ENCODE peak calls at places on chromosome 7, in ten cellular contexts. F is K562, O is sigmoid colon, H is spleen, B is HCT116, D is HepG2, V is prostate gland, Q is transverse colon, I is endothelial cell of umbilical vein, Y is upper lobe of left lung. L is an unnamed sample.

GRCh38 chr7:39465055-39465929 is 100.9 kb upstream of the YAE1 start:
- DNase-seq in F (peak), O (no peak), H (no peak), B (peak), D (peak), V (peak), Q (peak), I (peak), Y (peak), L (peak)

GRCh38 chr7:148434181-148434769 is 156.3 kb upstream of the C7orf33 start:
- DNase-seq in F (no peak), O (no peak), H (no peak), B (no peak), D (no peak), V (no peak), Q (no peak), I (no peak), Y (no peak), L (no peak)

GRCh38 chr7:129798616-129799349 is 154.0 kb downstream of the UBE2H start:
- DNase-seq in F (no peak), O (no peak), H (peak), B (no peak), D (no peak), V (no peak), Q (no peak), I (no peak), Y (no peak), L (no peak)

GRCh38 chr7:894927-895450 is 18.6 kb downstream of the GET4 start:
- DNase-seq in F (no peak), O (no peak), H (peak), B (no peak), D (no peak), V (no peak), Q (no peak), I (no peak), Y (no peak), L (no peak)

GRCh38 chr7:155412416-155413253 is 45.3 kb upstream of the EN2 start:
- DNase-seq in F (peak), O (no peak), H (peak), B (peak), D (peak), V (peak), Q (peak), I (peak), Y (peak), L (peak)

GRCh38 chr7:45923290-45923689 is 2.2 kb upstream of the IGFBP3 start:
- DNase-seq in F (peak), O (peak), H (peak), B (no peak), D (peak), V (peak), Q (peak), I (peak), Y (peak), L (no peak)

GRCh38 chr7:332020-332517 is 42.1 kb downstream of the FOXL3 start:
- DNase-seq in F (no peak), O (peak), H (peak), B (no peak), D (no peak), V (no peak), Q (no peak), I (no peak), Y (peak), L (no peak)

GRCh38 chr7:1523208-1523607 is 7.3 kb upstream of the MAFK start:
- DNase-seq in F (no peak), O (no peak), H (no peak), B (no peak), D (no peak), V (no peak), Q (peak), I (no peak), Y (no peak), L (no peak)

GRCh38 chr7:141704112-141704511 is 2.1 kb upstream of the DENND11 start:
- DNase-seq in F (no peak), O (no peak), H (no peak), B (no peak), D (no peak), V (no peak), Q (no peak), I (no peak), Y (no peak), L (no peak)

GRCh38 chr7:45720989-45721388 is 146.8 kb downstream of the ADCY1 start:
- DNase-seq in F (no peak), O (no peak), H (no peak), B (no peak), D (no peak), V (no peak), Q (no peak), I (no peak), Y (no peak), L (no peak)

GRCh38 chr7:124074007-124074406 is 41.1 kb upstream of the TMEM229A start:
- DNase-seq in F (no peak), O (no peak), H (no peak), B (no peak), D (no peak), V (no peak), Q (no peak), I (no peak), Y (no peak), L (no peak)

GRCh38 chr7:123571684-123572083 is 14.1 kb upstream of the NDUFA5 start:
- DNase-seq in F (no peak), O (no peak), H (no peak), B (no peak), D (no peak), V (no peak), Q (no peak), I (no peak), Y (no peak), L (no peak)

GRCh38 chr7:41993173-41993867 is 243.7 kb downstream of the GLI3 start:
- DNase-seq in F (no peak), O (no peak), H (no peak), B (no peak), D (no peak), V (no peak), Q (no peak), I (peak), Y (no peak), L (no peak)

GRCh38 chr7:84025332-84025927 is 169.2 kb downstream of the SEMA3A start:
- DNase-seq in F (no peak), O (peak), H (no peak), B (peak), D (peak), V (no peak), Q (no peak), I (peak), Y (no peak), L (no peak)

GRCh38 chr7:3673524-3673923 is 372.5 kb downstream of the SDK1 start:
- DNase-seq in F (peak), O (no peak), H (no peak), B (no peak), D (peak), V (peak), Q (peak), I (peak), Y (peak), L (no peak)

GRCh38 chr7:151876899-151877777 is at the start of gene PRKAG2:
- DNase-seq in F (peak), O (peak), H (peak), B (no peak), D (no peak), V (peak), Q (peak), I (peak), Y (peak), L (peak)

GRCh38 chr7:85730016-85730415 is 543.2 kb upstream of the SEMA3D start:
- DNase-seq in F (no peak), O (no peak), H (no peak), B (no peak), D (no peak), V (no peak), Q (peak), I (no peak), Y (no peak), L (no peak)

GRCh38 chr7:117269417-117269816 is 53.4 kb downstream of the WNT2 start:
- DNase-seq in F (no peak), O (no peak), H (no peak), B (peak), D (no peak), V (no peak), Q (no peak), I (peak), Y (no peak), L (no peak)

GRCh38 chr7:15765753-15766152 is 79.3 kb upstream of the MEOX2 start:
- DNase-seq in F (no peak), O (no peak), H (no peak), B (no peak), D (no peak), V (no peak), Q (no peak), I (peak), Y (no peak), L (no peak)

GRCh38 chr7:93036807-93037206 is 81.0 kb downstream of the SAMD9 start:
- DNase-seq in F (no peak), O (no peak), H (no peak), B (no peak), D (no peak), V (no peak), Q (no peak), I (no peak), Y (no peak), L (no peak)

GRCh38 chr7:105325225-105325904 is 63.4 kb downstream of the SRPK2 start:
- DNase-seq in F (no peak), O (no peak), H (no peak), B (no peak), D (no peak), V (no peak), Q (no peak), I (no peak), Y (no peak), L (no peak)

GRCh38 chr7:127588019-127588696 is at the start of gene ARF5:
- DNase-seq in F (peak), O (peak), H (peak), B (peak), D (peak), V (peak), Q (peak), I (peak), Y (peak), L (peak)
- TF ChIP-seq POLR2AphosphoS5 in F (peak), O (peak), H (peak), B (peak), D (peak), V (peak), Q (peak), I (peak), Y (peak), L (no peak)

DNA sequence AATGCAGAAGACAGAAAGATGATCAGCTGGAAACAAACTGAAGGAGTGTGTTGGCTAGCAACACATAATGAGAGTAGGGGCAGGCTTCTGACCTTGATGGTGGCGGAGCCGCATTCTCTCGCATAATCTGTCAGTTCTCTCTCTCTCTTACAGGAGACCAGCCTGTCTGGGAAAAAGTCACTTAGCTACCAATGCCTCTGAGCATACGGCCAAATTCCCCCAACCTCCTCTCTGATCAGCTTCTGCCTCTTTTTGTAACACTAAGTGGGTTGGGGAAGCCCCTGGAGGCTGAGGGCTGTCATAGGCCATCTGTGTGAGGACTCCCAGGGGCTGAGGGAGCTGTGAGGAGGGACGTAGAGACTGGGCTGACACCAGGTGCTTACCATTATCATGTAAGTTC is 104.6 kb downstream of the HIPK2 start:
- DNase-seq in F (no peak), O (no peak), H (no peak), B (no peak), D (no peak), V (no peak), Q (peak), I (no peak), Y (no peak), L (no peak)
- TF ChIP-seq POLR2A in F (no peak), O (no peak), H (no peak), B (no peak), D (no peak), V (no peak), Q (no peak), I (no peak), Y (no peak), L (peak)

GRCh38 chr7:134062460-134062859 is 64.7 kb upstream of the LRGUK start:
- DNase-seq in F (no peak), O (no peak), H (no peak), B (no peak), D (no peak), V (no peak), Q (no peak), I (no peak), Y (no peak), L (no peak)
- TF ChIP-seq POLR2AphosphoS5 in F (peak), O (no peak), H (no peak), B (no peak), D (no peak), V (no peak), Q (no peak), I (no peak), Y (no peak), L (no peak)

GRCh38 chr7:98178762-98179490 is 32.3 kb upstream of the BHLHA15 start:
- DNase-seq in F (no peak), O (no peak), H (no peak), B (no peak), D (no peak), V (no peak), Q (no peak), I (no peak), Y (no peak), L (no peak)
- TF ChIP-seq POLR2A in F (no peak), O (no peak), H (no peak), B (no peak), D (no peak), V (no peak), Q (no peak), I (no peak), Y (no peak), L (no peak)

DNA sequence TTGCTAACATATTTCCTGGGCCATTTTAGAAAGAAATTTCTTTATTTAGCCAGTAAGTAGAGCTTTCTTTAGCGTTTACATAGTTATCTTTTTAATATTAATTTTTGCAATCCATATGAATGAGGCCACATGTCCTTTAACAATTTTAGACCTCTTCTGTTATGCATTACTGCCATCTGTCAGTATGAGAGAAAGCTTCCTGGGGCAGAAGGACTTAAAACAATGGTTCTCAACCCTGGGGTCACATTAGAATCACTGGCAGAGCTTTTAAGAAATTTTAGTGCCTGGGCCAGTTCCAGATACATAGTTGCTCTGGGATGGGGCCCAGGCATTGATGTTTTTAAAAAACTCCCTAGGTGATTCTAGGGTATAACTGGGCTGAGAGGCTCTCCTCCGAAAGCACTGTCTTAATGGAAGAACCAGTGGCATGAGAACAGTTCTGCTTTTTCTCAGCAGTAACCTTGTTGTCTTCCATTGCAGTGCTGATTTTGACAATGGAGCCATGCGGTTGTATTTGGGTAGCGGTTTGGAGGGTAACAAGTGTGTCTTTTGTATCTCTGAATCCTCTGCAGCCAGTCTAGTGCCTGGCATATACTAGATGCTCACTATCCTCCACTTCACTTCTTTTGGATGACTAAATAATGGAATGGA is 226.9 kb downstream of the AUTS2 start:
- DNase-seq in F (no peak), O (no peak), H (no peak), B (no peak), D (no peak), V (no peak), Q (no peak), I (no peak), Y (no peak), L (no peak)
- TF ChIP-seq POLR2AphosphoS5 in F (no peak), O (no peak), H (no peak), B (no peak), D (no peak), V (no peak), Q (no peak), I (no peak), Y (no peak), L (no peak)

GRCh38 chr7:27096756-27097514 is 1.1 kb upstream of the HOXA1 start:
- DNase-seq in F (no peak), O (peak), H (peak), B (no peak), D (no peak), V (no peak), Q (peak), I (peak), Y (no peak), L (no peak)
- TF ChIP-seq POLR2A in F (no peak), O (peak), H (no peak), B (no peak), D (no peak), V (no peak), Q (no peak), I (peak), Y (peak), L (no peak)

DNA sequence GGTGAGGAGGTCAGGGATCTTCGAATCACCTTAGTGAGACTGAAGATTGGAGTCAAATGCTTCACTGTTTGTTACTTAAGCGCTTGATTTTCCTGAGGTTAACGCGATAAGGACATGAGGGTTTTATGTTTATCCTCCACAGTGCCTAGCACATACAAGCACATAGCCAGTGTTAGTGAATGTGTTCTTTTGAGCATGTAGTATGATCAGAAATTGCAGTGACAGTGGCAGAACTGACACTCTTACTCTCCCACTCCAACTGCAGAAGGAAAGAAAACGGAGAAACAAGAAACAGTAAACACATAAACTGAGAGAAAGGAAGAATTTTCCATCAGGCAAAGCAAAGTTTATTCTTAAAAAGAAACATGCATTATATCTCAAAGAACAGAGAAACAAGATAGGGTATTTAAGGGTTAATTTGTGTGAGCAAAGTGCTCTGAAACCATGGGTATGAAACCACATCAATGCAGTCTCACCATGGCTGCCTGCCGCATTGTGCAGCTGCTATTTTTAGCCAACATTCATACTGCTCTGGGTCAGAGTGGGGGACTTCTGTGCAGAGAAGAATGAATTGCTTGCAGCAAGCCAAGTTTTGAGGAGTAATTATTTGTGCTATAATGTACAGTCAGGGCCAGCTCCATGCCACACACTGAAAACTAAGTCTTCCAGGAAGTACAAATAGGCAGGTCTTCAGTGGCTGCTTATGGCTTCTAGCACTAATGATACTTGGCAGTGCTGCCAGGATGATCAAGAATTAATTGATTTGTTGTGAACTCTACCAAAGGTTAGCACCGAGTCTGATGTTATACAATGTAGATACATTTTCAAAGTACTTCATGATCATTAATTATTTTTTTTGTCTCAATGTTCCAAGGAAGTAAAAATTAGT is 152.0 kb downstream of the MACC1 start:
- DNase-seq in F (no peak), O (no peak), H (no peak), B (peak), D (no peak), V (no peak), Q (no peak), I (no peak), Y (no peak), L (peak)
- TF ChIP-seq POLR2AphosphoS5 in F (no peak), O (no peak), H (no peak), B (no peak), D (no peak), V (no peak), Q (no peak), I (no peak), Y (no peak), L (no peak)

GRCh38 chr7:12056977-12057376 is 154.1 kb upstream of the TMEM106B start:
- DNase-seq in F (no peak), O (no peak), H (no peak), B (no peak), D (no peak), V (no peak), Q (no peak), I (no peak), Y (no peak), L (no peak)
- TF ChIP-seq POLR2A in F (no peak), O (no peak), H (no peak), B (no peak), D (no peak), V (no peak), Q (no peak), I (no peak), Y (no peak), L (no peak)

GRCh38 chr7:30027915-30028748 is at the start of gene PLEKHA8:
- DNase-seq in F (peak), O (peak), H (peak), B (peak), D (peak), V (peak), Q (peak), I (peak), Y (peak), L (peak)
- TF ChIP-seq POLR2AphosphoS5 in F (peak), O (peak), H (peak), B (peak), D (peak), V (peak), Q (peak), I (peak), Y (peak), L (no peak)

GRCh38 chr7:22729180-22729579 is 2.2 kb downstream of the IL6 start:
- DNase-seq in F (no peak), O (no peak), H (no peak), B (no peak), D (no peak), V (no peak), Q (no peak), I (no peak), Y (no peak), L (no peak)
- TF ChIP-seq POLR2A in F (no peak), O (no peak), H (no peak), B (no peak), D (no peak), V (no peak), Q (no peak), I (no peak), Y (no peak), L (no peak)